ENCODE peak calls at places on chromosomes 4 and X, in ten cellular contexts. C is neuronal stem cell; B is AG04450; A is pancreas; K is brain microvascular endothelial cell; X is activated naive CD4-positive, alpha-beta T cell; D is progenitor cell of endocrine pancreas; O is T-cell; Y is mucosa of descending colon; T is neural crest cell. J is an unnamed sample.

GRCh38 chr4:16226816-16227461 is 668 bp upstream of the TAPT1 start:
- DNase-seq in C (peak), B (no peak), A (peak), K (peak), X (peak), D (peak), O (no peak), Y (peak), T (peak), J (no peak)

GRCh38 chr4:78659264-78659663 is 107.7 kb downstream of the ANXA3 start:
- DNase-seq in C (no peak), B (no peak), A (no peak), K (no peak), X (no peak), D (no peak), O (no peak), Y (no peak), T (no peak), J (no peak)

GRCh38 chrX:153662266-153662665 is 11.3 kb downstream of the PNCK start:
- DNase-seq in C (no peak), B (no peak), A (peak), K (peak), X (peak), D (peak), O (no peak), Y (peak), T (no peak), J (no peak)

GRCh38 chrX:130216312-130216711 is 44.5 kb downstream of the RAB33A start:
- DNase-seq in C (no peak), B (no peak), A (no peak), K (peak), X (no peak), D (no peak), O (no peak), Y (no peak), T (no peak), J (no peak)

GRCh38 chr4:145130788-145131398 is 32.8 kb downstream of the ABCE1 start:
- DNase-seq in C (no peak), B (peak), A (no peak), K (peak), X (no peak), D (no peak), O (no peak), Y (no peak), T (no peak), J (no peak)

GRCh38 chr4:145507636-145508035 is 26.0 kb downstream of the SMAD1 start:
- DNase-seq in C (no peak), B (no peak), A (no peak), K (no peak), X (no peak), D (no peak), O (no peak), Y (no peak), T (no peak), J (peak)

GRCh38 chr4:71254451-71255012 is 84.3 kb upstream of the SLC4A4 start:
- DNase-seq in C (no peak), B (no peak), A (no peak), K (no peak), X (no peak), D (no peak), O (no peak), Y (no peak), T (no peak), J (no peak)

GRCh38 chr4:182019148-182019652 is 224.0 kb upstream of the TENM3 start:
- DNase-seq in C (no peak), B (no peak), A (no peak), K (no peak), X (no peak), D (no peak), O (no peak), Y (no peak), T (no peak), J (no peak)

GRCh38 chr4:85039526-85039925 is 73.0 kb upstream of the WDFY3 start:
- DNase-seq in C (no peak), B (no peak), A (no peak), K (peak), X (no peak), D (no peak), O (no peak), Y (no peak), T (no peak), J (peak)

GRCh38 chrX:11429543-11430085 is 136.4 kb downstream of the AMELX start:
- DNase-seq in C (no peak), B (no peak), A (no peak), K (no peak), X (no peak), D (no peak), O (no peak), Y (no peak), T (no peak), J (no peak)

GRCh38 chr4:99723555-99724450 is 66.2 kb upstream of the C4orf54 start:
- DNase-seq in C (no peak), B (peak), A (peak), K (peak), X (no peak), D (no peak), O (no peak), Y (peak), T (no peak), J (peak)

GRCh38 chrX:133699023-133699728 is 283.9 kb upstream of the GPC4 start:
- DNase-seq in C (no peak), B (no peak), A (no peak), K (no peak), X (no peak), D (no peak), O (no peak), Y (no peak), T (no peak), J (no peak)

GRCh38 chr4:139609647-139610046 is 53.6 kb upstream of the SETD7 start:
- DNase-seq in C (no peak), B (no peak), A (no peak), K (peak), X (no peak), D (no peak), O (no peak), Y (no peak), T (no peak), J (peak)

GRCh38 chr4:25723409-25723808 is 67.8 kb downstream of the SLC34A2 start:
- DNase-seq in C (no peak), B (peak), A (no peak), K (no peak), X (no peak), D (no peak), O (no peak), Y (no peak), T (no peak), J (no peak)

GRCh38 chr4:51943221-51943620 is 76.9 kb downstream of the LRRC66 start:
- DNase-seq in C (no peak), B (no peak), A (no peak), K (no peak), X (no peak), D (no peak), O (no peak), Y (no peak), T (no peak), J (peak)

GRCh38 chr4:55214172-55214571 is 88.8 kb upstream of the KDR start:
- DNase-seq in C (no peak), B (no peak), A (no peak), K (no peak), X (no peak), D (no peak), O (no peak), Y (no peak), T (no peak), J (peak)

GRCh38 chr4:8817813-8818062 is 53.9 kb downstream of the HMX1 start:
- DNase-seq in C (no peak), B (no peak), A (peak), K (no peak), X (no peak), D (peak), O (no peak), Y (no peak), T (no peak), J (no peak)

GRCh38 chr4:3687538-3687937 is 78.6 kb upstream of the ADRA2C start:
- DNase-seq in C (no peak), B (no peak), A (no peak), K (no peak), X (no peak), D (no peak), O (no peak), Y (no peak), T (no peak), J (no peak)

GRCh38 chr4:59772740-59773139 is 1427.4 kb upstream of the ADGRL3 start:
- DNase-seq in C (no peak), B (no peak), A (no peak), K (no peak), X (no peak), D (no peak), O (no peak), Y (no peak), T (no peak), J (no peak)

GRCh38 chr4:180598281-180598680 is 1644.9 kb upstream of the TENM3 start:
- DNase-seq in C (no peak), B (no peak), A (no peak), K (no peak), X (no peak), D (no peak), O (no peak), Y (no peak), T (no peak), J (no peak)

GRCh38 chrX:56746996-56747395 is 18.0 kb downstream of the NBDY start:
- DNase-seq in C (no peak), B (no peak), A (no peak), K (no peak), X (no peak), D (no peak), O (no peak), Y (no peak), T (no peak), J (no peak)

GRCh38 chrX:39011454-39012204 is 210.4 kb downstream of the MID1IP1 start:
- DNase-seq in C (no peak), B (no peak), A (no peak), K (no peak), X (no peak), D (no peak), O (no peak), Y (peak), T (no peak), J (peak)

GRCh38 chr4:61753739-61754138 is 553.6 kb downstream of the ADGRL3 start:
- DNase-seq in C (no peak), B (no peak), A (no peak), K (no peak), X (no peak), D (no peak), O (no peak), Y (no peak), T (no peak), J (no peak)

GRCh38 chr4:56731857-56732256 is 50.8 kb upstream of the HOPX start:
- DNase-seq in C (no peak), B (no peak), A (no peak), K (no peak), X (no peak), D (no peak), O (no peak), Y (peak), T (no peak), J (no peak)

GRCh38 chrX:53616921-53617320 is 69.6 kb downstream of the HUWE1 start:
- DNase-seq in C (peak), B (no peak), A (no peak), K (no peak), X (no peak), D (no peak), O (no peak), Y (no peak), T (no peak), J (no peak)

J was measured in COLO829.